ENCODE peak calls at places on chromosomes 5 and 9, in ten cellular contexts. B is epithelial cell of proximal tubule, K is MM.1S, J is osteoblast, H is breast epithelium, Z is neural progenitor cell, R is lower leg skin, S is HepG2, X is foreskin fibroblast, V is astrocyte of the spinal cord. P is an unnamed sample.

GRCh38 chr5:99019812-99020697 is 91.2 kb upstream of the CHD1 start:
- DNase-seq in B (peak; percentile 74), K (no peak), J (peak; percentile 80), H (no peak), Z (no peak), R (no peak), S (peak; percentile 59), X (peak; percentile 81), V (peak; percentile 95), P (peak; percentile 43)

GRCh38 chr9:135613946-135614805 is 25.2 kb downstream of the GLT6D1 start:
- DNase-seq in B (no peak), K (no peak), J (peak; percentile 77), H (no peak), Z (no peak), R (peak; percentile 68), S (no peak), X (no peak), V (no peak), P (peak; percentile 11)

GRCh38 chr9:89234636-89235035 is 56.0 kb upstream of the SHC3 start:
- DNase-seq in B (no peak), K (peak; percentile 73), J (no peak), H (no peak), Z (peak; percentile 66), R (no peak), S (no peak), X (no peak), V (peak; percentile 19), P (no peak)

GRCh38 chr5:34802834-34803563 is 36.0 kb upstream of the TTC23L start:
- DNase-seq in B (no peak), K (no peak), J (peak; percentile 62), H (no peak), Z (no peak), R (no peak), S (no peak), X (no peak), V (no peak), P (no peak)

GRCh38 chr9:136903041-136903554 is 16.8 kb downstream of the TRAF2 start:
- DNase-seq in B (no peak), K (no peak), J (peak; percentile 47), H (no peak), Z (no peak), R (no peak), S (no peak), X (no peak), V (no peak), P (no peak)

GRCh38 chr5:39992617-39993203 is 567.9 kb upstream of the DAB2 start:
- DNase-seq in B (no peak), K (no peak), J (peak; percentile 34), H (no peak), Z (no peak), R (no peak), S (no peak), X (peak; percentile 13), V (no peak), P (no peak)

GRCh38 chr5:61228691-61229280 is 66.5 kb upstream of the SMIM15 start:
- DNase-seq in B (peak; percentile 23), K (no peak), J (peak; percentile 84), H (no peak), Z (no peak), R (no peak), S (no peak), X (peak; percentile 8), V (peak; percentile 68), P (no peak)

GRCh38 chr9:128282500-128282899 is 6.4 kb downstream of the SWI5 start:
- DNase-seq in B (no peak), K (no peak), J (peak; percentile 93), H (no peak), Z (no peak), R (no peak), S (no peak), X (no peak), V (peak; percentile 46), P (no peak)

GRCh38 chr9:125190371-125190801 is 783 bp upstream of the PPP6C start:
- DNase-seq in B (no peak), K (no peak), J (peak; percentile 31), H (no peak), Z (peak; percentile 19), R (no peak), S (no peak), X (no peak), V (no peak), P (no peak)

GRCh38 chr9:16661816-16662215 is 208.7 kb downstream of the BNC2 start:
- DNase-seq in B (no peak), K (no peak), J (peak; percentile 27), H (no peak), Z (no peak), R (no peak), S (no peak), X (no peak), V (no peak), P (no peak)

GRCh38 chr5:168875839-168876238 is 296.7 kb upstream of the PANK3 start:
- DNase-seq in B (no peak), K (no peak), J (no peak), H (no peak), Z (no peak), R (no peak), S (no peak), X (no peak), V (no peak), P (no peak)

GRCh38 chr5:168872246-168872645 is 293.1 kb upstream of the PANK3 start:
- DNase-seq in B (no peak), K (no peak), J (no peak), H (no peak), Z (no peak), R (no peak), S (no peak), X (no peak), V (no peak), P (no peak)

GRCh38 chr5:168876419-168876818 is 297.3 kb upstream of the PANK3 start:
- DNase-seq in B (no peak), K (no peak), J (no peak), H (no peak), Z (no peak), R (no peak), S (no peak), X (no peak), V (no peak), P (no peak)

GRCh38 chr5:168877132-168877895 is 298.1 kb upstream of the PANK3 start:
- DNase-seq in B (no peak), K (peak; percentile 24), J (no peak), H (no peak), Z (peak; percentile 57), R (no peak), S (peak; percentile 18), X (no peak), V (no peak), P (no peak)

DNA sequence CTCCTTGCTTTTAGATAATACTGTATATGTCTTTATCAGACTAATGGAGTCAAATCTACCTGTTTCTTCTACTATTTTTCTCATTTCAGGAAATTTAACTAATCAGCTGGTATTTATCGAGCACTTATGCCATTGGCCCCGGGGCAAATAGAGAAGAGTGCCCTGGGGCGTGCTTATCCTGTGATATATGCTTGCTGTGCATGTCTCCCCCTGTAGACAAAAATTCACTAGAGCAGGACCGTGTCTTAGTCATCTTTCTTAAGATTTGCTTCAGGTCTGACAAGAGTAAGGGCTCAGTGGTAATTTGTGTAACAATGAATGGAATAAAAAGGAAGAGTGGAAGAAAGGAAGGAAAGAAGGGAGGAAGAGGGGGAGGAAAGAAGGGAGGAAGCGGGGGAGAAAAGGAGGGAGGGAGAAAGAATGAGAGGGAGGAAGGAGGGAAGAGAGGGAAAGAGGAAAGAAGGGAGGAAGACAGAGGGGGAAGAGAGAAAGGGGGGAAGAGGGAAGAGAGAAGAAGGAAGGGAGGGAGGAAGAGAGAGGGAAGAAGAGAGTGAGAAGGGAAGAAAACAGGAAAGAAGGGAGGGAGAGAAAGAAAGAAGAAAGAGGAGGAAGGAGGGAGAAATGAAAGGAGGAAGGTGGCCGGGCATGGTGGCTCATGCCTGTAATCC is 295.7 kb upstream of the PANK3 start:
- DNase-seq in B (peak; percentile 3), K (no peak), J (no peak), H (no peak), Z (peak; percentile 59), R (peak; percentile 7), S (no peak), X (no peak), V (no peak), P (no peak)
- TF ChIP-seq CTCF in B (peak; percentile 58), K (no peak), J (peak; percentile 48), H (no peak), Z (peak; percentile 67), R (no peak), S (no peak), X (no peak), V (peak; percentile 25), P (peak; percentile 19)

GRCh38 chr5:18745591-18745987 is 1111.3 kb downstream of the TAF11L14 start:
- DNase-seq in B (no peak), K (peak; percentile 46), J (no peak), H (no peak), Z (no peak), R (no peak), S (peak; percentile 0), X (no peak), V (no peak), P (peak; percentile 1)
- H3K4me3 ChIP-seq in B (peak overlapping the region; percentile 51), K (peak overlapping the region; percentile 90), J (peak overlapping the region; percentile 28), H (peak overlapping the region; percentile 49), Z (no peak overlapping the region), R (peak overlapping the region; percentile 28), S (peak overlapping the region; percentile 89), X (peak overlapping the region; percentile 31), V (peak overlapping the region; percentile 7), P (peak overlapping the region; percentile 47)

GRCh38 chr9:112945620-112946208 is 55.0 kb upstream of the SLC46A2 start:
- DNase-seq in B (no peak), K (no peak), J (no peak), H (no peak), Z (peak; percentile 50), R (no peak), S (peak; percentile 15), X (no peak), V (no peak), P (no peak)
- TF ChIP-seq CTCF in B (no peak), K (peak; percentile 4), J (no peak), H (no peak), Z (peak; percentile 62), R (no peak), S (peak; percentile 65), X (no peak), V (peak; percentile 9), P (peak; percentile 27)

GRCh38 chr5:111225926-111226325 is 1.7 kb downstream of the CAMK4 start:
- DNase-seq in B (no peak), K (no peak), J (no peak), H (no peak), Z (no peak), R (no peak), S (no peak), X (no peak), V (no peak), P (no peak)

GRCh38 chr5:111224561-111224989 is 391 bp downstream of the CAMK4 start:
- DNase-seq in B (no peak), K (no peak), J (no peak), H (no peak), Z (no peak), R (peak; percentile 81), S (no peak), X (no peak), V (no peak), P (no peak)

GRCh38 chr5:111226556-111226955 is 2.4 kb downstream of the CAMK4 start:
- DNase-seq in B (no peak), K (no peak), J (no peak), H (no peak), Z (no peak), R (no peak), S (no peak), X (no peak), V (no peak), P (no peak)

GRCh38 chr5:111223086-111223789 is 946 bp upstream of the CAMK4 start:
- DNase-seq in B (no peak), K (no peak), J (no peak), H (no peak), Z (no peak), R (no peak), S (no peak), X (no peak), V (no peak), P (no peak)

GRCh38 chr5:111223790-111224560 is at the start of gene CAMK4:
- DNase-seq in B (no peak), K (peak; percentile 60), J (peak; percentile 93), H (peak; percentile 51), Z (peak; percentile 93), R (peak; percentile 89), S (peak; percentile 2), X (peak; percentile 68), V (peak; percentile 74), P (no peak)
- H3K4me3 ChIP-seq in B (peak within 1 kb of the TSS; percentile 57), K (peak within 1 kb of the TSS; percentile 81), J (peak within 1 kb of the TSS; percentile 70), H (peak within 1 kb of the TSS; percentile 60), Z (peak within 1 kb of the TSS; percentile 87), R (peak within 1 kb of the TSS; percentile 40), S (peak within 1 kb of the TSS; percentile 30), X (peak within 1 kb of the TSS; percentile 79), V (peak within 1 kb of the TSS; percentile 62), P (no peak within 1 kb of the TSS)